ENCODE peak calls at places on chromosome 9, in four cellular contexts. C is IMR-90; K is NCI-H2081; D is stimulated activated CD4-positive, alpha-beta T cell treated with anti-CD3 and anti-CD28 coated beads, TNF-alpha, amount 100 ng/mL, for 24 hours. E is an unnamed sample.

GRCh38 chr9:99357575-99357974 is 135.5 kb downstream of the SEC61B start:
- DNase-seq in C (no peak), K (no peak), D (no peak), E (no peak)

GRCh38 chr9:4852419-4852818 is 59.7 kb downstream of the RCL1 start:
- DNase-seq in C (no peak), K (no peak), D (no peak), E (no peak)

GRCh38 chr9:124411514-124412227 is 3.6 kb downstream of the PSMB7 start:
- DNase-seq in C (peak), K (no peak), D (no peak), E (no peak)

GRCh38 chr9:120412425-120412951 is 167.5 kb downstream of the CDK5RAP2 start:
- DNase-seq in C (peak), K (peak), D (no peak), E (no peak)

GRCh38 chr9:5438301-5439162 is 807 bp upstream of the PLGRKT start:
- DNase-seq in C (peak), K (no peak), D (peak), E (no peak)

GRCh38 chr9:112446518-112446917 is 40.1 kb upstream of the KIAA1958 start:
- DNase-seq in C (no peak), K (no peak), D (no peak), E (no peak)

GRCh38 chr9:16664211-16664610 is 206.3 kb downstream of the BNC2 start:
- DNase-seq in C (peak), K (no peak), D (no peak), E (no peak)

GRCh38 chr9:72623156-72623555 is 101.7 kb downstream of the TMC1 start:
- DNase-seq in C (no peak), K (no peak), D (no peak), E (no peak)

GRCh38 chr9:33186457-33187168 is 19.5 kb upstream of the B4GALT1 start:
- DNase-seq in C (peak), K (no peak), D (no peak), E (no peak)

GRCh38 chr9:98995059-98995665 is 51.5 kb downstream of the COL15A1 start:
- DNase-seq in C (no peak), K (no peak), D (no peak), E (no peak)

GRCh38 chr9:6348766-6349165 is 20.6 kb downstream of the TPD52L3 start:
- DNase-seq in C (no peak), K (no peak), D (no peak), E (no peak)

GRCh38 chr9:87505869-87506678 is 8.4 kb downstream of the DAPK1 start:
- DNase-seq in C (no peak), K (no peak), D (no peak), E (no peak)

GRCh38 chr9:114351932-114352331 is 22.3 kb downstream of the ORM2 start:
- DNase-seq in C (no peak), K (no peak), D (no peak), E (no peak)

GRCh38 chr9:26687421-26687820 is 205.2 kb downstream of the CAAP1 start:
- DNase-seq in C (no peak), K (no peak), D (no peak), E (no peak)

GRCh38 chr9:87586731-87587355 is 89.2 kb downstream of the DAPK1 start:
- DNase-seq in C (no peak), K (no peak), D (no peak), E (no peak)

GRCh38 chr9:92808726-92809451 is 44.3 kb upstream of the BICD2 start:
- DNase-seq in C (peak), K (peak), D (peak), E (peak)

GRCh38 chr9:3847377-3847776 is 321.6 kb upstream of the RFX3 start:
- DNase-seq in C (no peak), K (no peak), D (no peak), E (no peak)

GRCh38 chr9:121503443-121503842 is 3.8 kb upstream of the GGTA1 start:
- DNase-seq in C (no peak), K (no peak), D (no peak), E (no peak)

GRCh38 chr9:133864011-133864410 is 125.9 kb upstream of the SARDH start:
- DNase-seq in C (peak), K (no peak), D (no peak), E (no peak)

GRCh38 chr9:105064248-105065118 is 136.5 kb upstream of the ABCA1 start:
- DNase-seq in C (peak), K (peak), D (no peak), E (no peak)

GRCh38 chr9:97307500-97308163 is at the start of gene CCDC180:
- DNase-seq in C (no peak), K (no peak), D (no peak), E (no peak)

GRCh38 chr9:70137577-70137976 is 93.9 kb downstream of the MAMDC2 start:
- DNase-seq in C (no peak), K (no peak), D (no peak), E (no peak)

GRCh38 chr9:94031946-94032345 is 52.3 kb upstream of the PTPDC1 start:
- DNase-seq in C (no peak), K (no peak), D (no peak), E (no peak)

GRCh38 chr9:79604921-79605562 is 33.3 kb downstream of the TLE4 start:
- DNase-seq in C (no peak), K (no peak), D (no peak), E (no peak)

GRCh38 chr9:107213561-107214028 is 69.5 kb upstream of the RAD23B start:
- DNase-seq in C (peak), K (no peak), D (no peak), E (no peak)

GRCh38 chr9:5892456-5893133 is 1.9 kb downstream of the MLANA start:
- DNase-seq in C (no peak), K (no peak), D (no peak), E (no peak)

GRCh38 chr9:136389396-136389795 is 10.6 kb downstream of the SNAPC4 start:
- DNase-seq in C (no peak), K (no peak), D (no peak), E (no peak)

GRCh38 chr9:82273121-82273520 is 284.5 kb downstream of the SPATA31D1 start:
- DNase-seq in C (peak), K (no peak), D (no peak), E (no peak)

GRCh38 chr9:136615631-136616306 is 46.9 kb upstream of the EGFL7 start:
- DNase-seq in C (peak), K (no peak), D (no peak), E (no peak)

GRCh38 chr9:100637787-100638186 is 59.9 kb downstream of the CAVIN4 start:
- DNase-seq in C (no peak), K (no peak), D (no peak), E (no peak)

GRCh38 chr9:127256324-127256723 is 8.2 kb upstream of the GARNL3 start:
- DNase-seq in C (no peak), K (no peak), D (no peak), E (no peak)

GRCh38 chr9:137025120-137025966 is 2.7 kb downstream of the ABCA2 start:
- DNase-seq in C (no peak), K (peak), D (no peak), E (no peak)

GRCh38 chr9:124707667-124708066 is 63.4 kb downstream of the NR6A1 start:
- DNase-seq in C (no peak), K (no peak), D (no peak), E (no peak)

GRCh38 chr9:132214027-132214622 is 52.3 kb downstream of the NTNG2 start:
- DNase-seq in C (peak), K (peak), D (no peak), E (no peak)

GRCh38 chr9:92406506-92406905 is 2.1 kb upstream of the OGN start:
- DNase-seq in C (no peak), K (no peak), D (no peak), E (no peak)

GRCh38 chr9:74821636-74822035 is 66.1 kb downstream of the TRPM6 start:
- DNase-seq in C (no peak), K (no peak), D (no peak), E (no peak)

GRCh38 chr9:87573841-87574342 is 76.2 kb downstream of the DAPK1 start:
- DNase-seq in C (peak), K (no peak), D (no peak), E (no peak)

GRCh38 chr9:114071197-114071795 is 6.8 kb downstream of the AMBP start:
- DNase-seq in C (no peak), K (no peak), D (no peak), E (no peak)